ENCODE peak calls at places on chromosomes 13 and 19, in ten cellular contexts. H, G, P, S, N, Q, U, O, V and I are unnamed samples.

GRCh38 chr19:57192064-57192395 is 730 bp downstream of the ZNF264 start:
- DNase-seq in H (no peak), G (peak; percentile 4), P (no peak), S (no peak), N (no peak), Q (no peak), U (peak; percentile 6), O (no peak), V (no peak), I (no peak)

GRCh38 chr13:66139250-66139649 is 1090.9 kb downstream of the PCDH9 start:
- DNase-seq in H (no peak), G (no peak), P (no peak), S (no peak), N (no peak), Q (no peak), U (peak; percentile 8), O (no peak), V (no peak), I (no peak)

GRCh38 chr19:31340059-31341025 is 8.9 kb downstream of the TSHZ3 start:
- DNase-seq in H (no peak), G (peak; percentile 62), P (no peak), S (no peak), N (no peak), Q (no peak), U (no peak), O (no peak), V (no peak), I (no peak)

GRCh38 chr13:110907951-110908898 is 6.6 kb downstream of the ANKRD10 start:
- DNase-seq in H (no peak), G (peak; percentile 72), P (no peak), S (no peak), N (no peak), Q (peak; percentile 100), U (peak; percentile 94), O (no peak), V (no peak), I (no peak)

GRCh38 chr19:27962260-27962659 is 1250.7 kb downstream of the UQCRFS1 start:
- DNase-seq in H (peak; percentile 50), G (no peak), P (no peak), S (no peak), N (no peak), Q (no peak), U (no peak), O (no peak), V (no peak), I (no peak)

GRCh38 chr19:1665565-1666047 is 13.2 kb upstream of the TCF3 start:
- DNase-seq in H (no peak), G (no peak), P (no peak), S (no peak), N (no peak), Q (no peak), U (no peak), O (no peak), V (no peak), I (no peak)

GRCh38 chr13:79581870-79582315 is 100.9 kb downstream of the NDFIP2 start:
- DNase-seq in H (no peak), G (peak; percentile 3), P (no peak), S (no peak), N (peak; percentile 13), Q (no peak), U (no peak), O (peak; percentile 37), V (no peak), I (no peak)

GRCh38 chr19:13016628-13017305 is 21.5 kb downstream of the NFIX start:
- DNase-seq in H (no peak), G (no peak), P (no peak), S (no peak), N (no peak), Q (no peak), U (peak; percentile 42), O (peak; percentile 77), V (no peak), I (no peak)

GRCh38 chr19:58395979-58396627 is 647 bp downstream of the RNF225 start:
- DNase-seq in H (no peak), G (no peak), P (no peak), S (no peak), N (peak; percentile 36), Q (no peak), U (no peak), O (no peak), V (peak; percentile 69), I (no peak)

GRCh38 chr19:9645466-9645865 is 24.4 kb upstream of the ZNF561 start:
- DNase-seq in H (no peak), G (no peak), P (no peak), S (no peak), N (no peak), Q (peak; percentile 33), U (peak; percentile 18), O (peak; percentile 5), V (no peak), I (no peak)

GRCh38 chr13:20561731-20562130 is 5.2 kb upstream of the IFT88 start:
- DNase-seq in H (no peak), G (no peak), P (no peak), S (no peak), N (no peak), Q (no peak), U (no peak), O (no peak), V (no peak), I (no peak)

GRCh38 chr19:16115309-16116039 is 3.8 kb downstream of the RAB8A start:
- DNase-seq in H (no peak), G (no peak), P (no peak), S (no peak), N (no peak), Q (no peak), U (no peak), O (peak; percentile 73), V (no peak), I (no peak)